ENCODE peak calls at places on chromosomes 16 and 17, in nine cellular contexts. V is astrocyte of the spinal cord, K is AG09309, A is ascending aorta, B is AG10803, P is hepatocyte, G is bronchial epithelial cell, E is RWPE1, Z is astrocyte of the cerebellum. J is an unnamed sample.

GRCh38 chr17:65191805-65192740 is 54.9 kb downstream of the RGS9 start:
- DNase-seq in V (peak), K (no peak), A (no peak), B (peak), P (no peak), G (peak), E (peak), Z (peak), J (no peak)

GRCh38 chr17:72143245-72143644 is 22.4 kb downstream of the SOX9 start:
- DNase-seq in V (no peak), K (no peak), A (no peak), B (no peak), P (no peak), G (no peak), E (no peak), Z (no peak), J (no peak)

GRCh38 chr17:19016297-19016696 is 11.7 kb upstream of the FAM83G start:
- DNase-seq in V (no peak), K (no peak), A (no peak), B (no peak), P (no peak), G (peak), E (no peak), Z (no peak), J (no peak)

GRCh38 chr16:21033707-21034106 is 116.9 kb downstream of the DNAH3 start:
- DNase-seq in V (no peak), K (no peak), A (no peak), B (peak), P (no peak), G (no peak), E (no peak), Z (no peak), J (no peak)

GRCh38 chr17:31048780-31049179 is 46.0 kb upstream of the NF1 start:
- DNase-seq in V (no peak), K (peak), A (no peak), B (peak), P (no peak), G (peak), E (no peak), Z (no peak), J (no peak)

GRCh38 chr16:24568392-24568791 is 29.0 kb downstream of the RBBP6 start:
- DNase-seq in V (peak), K (peak), A (no peak), B (peak), P (no peak), G (peak), E (no peak), Z (no peak), J (no peak)

GRCh38 chr16:70730944-70731343 is 45.1 kb upstream of the MTSS2 start:
- DNase-seq in V (no peak), K (no peak), A (no peak), B (no peak), P (no peak), G (no peak), E (no peak), Z (no peak), J (no peak)

GRCh38 chr17:64091116-64091515 is 38.8 kb downstream of the ERN1 start:
- DNase-seq in V (no peak), K (no peak), A (no peak), B (no peak), P (no peak), G (peak), E (no peak), Z (no peak), J (no peak)

GRCh38 chr16:28494141-28494851 is at the start of gene APOBR:
- DNase-seq in V (no peak), K (no peak), A (peak), B (no peak), P (no peak), G (no peak), E (no peak), Z (no peak), J (no peak)

GRCh38 chr17:41860254-41860931 is 4.8 kb downstream of the KLHL11 start:
- DNase-seq in V (no peak), K (no peak), A (no peak), B (no peak), P (no peak), G (no peak), E (no peak), Z (no peak), J (no peak)

GRCh38 chr17:58224315-58224714 is 5.3 kb upstream of the MKS1 start:
- DNase-seq in V (peak), K (peak), A (no peak), B (peak), P (no peak), G (peak), E (peak), Z (peak), J (no peak)

GRCh38 chr16:11354407-11354732 is 9.1 kb downstream of the RMI2 start:
- DNase-seq in V (no peak), K (no peak), A (no peak), B (no peak), P (no peak), G (no peak), E (no peak), Z (no peak), J (no peak)

GRCh38 chr17:63191610-63192009 is 225.6 kb downstream of the TANC2 start:
- DNase-seq in V (no peak), K (no peak), A (no peak), B (no peak), P (no peak), G (no peak), E (no peak), Z (no peak), J (no peak)

GRCh38 chr17:62974788-62975586 is 9.0 kb downstream of the TANC2 start:
- DNase-seq in V (peak), K (no peak), A (no peak), B (peak), P (no peak), G (no peak), E (no peak), Z (peak), J (no peak)

GRCh38 chr16:86343111-86343642 is 167.2 kb upstream of the FOXF1 start:
- DNase-seq in V (peak), K (no peak), A (peak), B (peak), P (peak), G (no peak), E (no peak), Z (no peak), J (no peak)

GRCh38 chr16:4586297-4586696 is 28.4 kb downstream of the UBALD1 start:
- DNase-seq in V (no peak), K (no peak), A (no peak), B (no peak), P (no peak), G (no peak), E (no peak), Z (no peak), J (no peak)

GRCh38 chr16:50282955-50283631 is 16.7 kb downstream of the ADCY7 start:
- DNase-seq in V (no peak), K (no peak), A (no peak), B (no peak), P (no peak), G (no peak), E (no peak), Z (no peak), J (no peak)

GRCh38 chr17:82935944-82936767 is 96.3 kb upstream of the ZNF750 start:
- DNase-seq in V (no peak), K (no peak), A (no peak), B (no peak), P (no peak), G (no peak), E (no peak), Z (no peak), J (peak)

GRCh38 chr16:24535827-24536226 is 3.5 kb upstream of the RBBP6 start:
- DNase-seq in V (no peak), K (no peak), A (no peak), B (no peak), P (no peak), G (no peak), E (no peak), Z (no peak), J (no peak)

GRCh38 chr16:86521236-86522197 is 11.2 kb downstream of the FOXF1 start:
- DNase-seq in V (no peak), K (no peak), A (no peak), B (no peak), P (no peak), G (no peak), E (no peak), Z (no peak), J (no peak)

GRCh38 chr16:85203462-85203813 is 91.2 kb upstream of the CIBAR2 start:
- DNase-seq in V (no peak), K (no peak), A (no peak), B (no peak), P (no peak), G (peak), E (no peak), Z (no peak), J (no peak)

GRCh38 chr16:87582221-87582965 is 19.9 kb upstream of the JPH3 start:
- DNase-seq in V (peak), K (peak), A (peak), B (peak), P (no peak), G (no peak), E (no peak), Z (peak), J (no peak)

GRCh38 chr16:17369441-17369951 is 101.3 kb downstream of the XYLT1 start:
- DNase-seq in V (no peak), K (no peak), A (no peak), B (no peak), P (no peak), G (no peak), E (no peak), Z (no peak), J (no peak)

GRCh38 chr17:14756469-14756868 is 455.6 kb downstream of the HS3ST3B1 start:
- DNase-seq in V (no peak), K (no peak), A (no peak), B (no peak), P (peak), G (no peak), E (no peak), Z (no peak), J (no peak)

GRCh38 chr17:68356520-68356919 is 65.2 kb downstream of the ARSG start:
- DNase-seq in V (peak), K (no peak), A (no peak), B (no peak), P (no peak), G (no peak), E (no peak), Z (peak), J (no peak)

GRCh38 chr16:60478810-60479209 is 1557.4 kb downstream of the CDH8 start:
- DNase-seq in V (no peak), K (no peak), A (no peak), B (no peak), P (no peak), G (no peak), E (no peak), Z (no peak), J (no peak)

GRCh38 chr16:57889960-57890751 is 80.8 kb downstream of the CNGB1 start:
- DNase-seq in V (no peak), K (peak), A (no peak), B (peak), P (no peak), G (no peak), E (no peak), Z (no peak), J (no peak)

GRCh38 chr17:74746376-74746775 is 2.1 kb upstream of the NHERF1 start:
- DNase-seq in V (no peak), K (no peak), A (no peak), B (no peak), P (no peak), G (no peak), E (no peak), Z (no peak), J (no peak)

GRCh38 chr16:27221576-27222498 is 18.5 kb downstream of the KDM8 start:
- DNase-seq in V (no peak), K (no peak), A (no peak), B (peak), P (no peak), G (no peak), E (no peak), Z (no peak), J (no peak)

GRCh38 chr17:30788918-30789317 is 35.6 kb downstream of the CRLF3 start:
- DNase-seq in V (peak), K (no peak), A (no peak), B (peak), P (no peak), G (no peak), E (no peak), Z (peak), J (no peak)

GRCh38 chr16:58339452-58339938 is 44.7 kb upstream of the PRSS54 start:
- DNase-seq in V (peak), K (no peak), A (no peak), B (peak), P (no peak), G (peak), E (no peak), Z (peak), J (no peak)

GRCh38 chr16:89391-90302 is 11.6 kb downstream of the MPG start:
- DNase-seq in V (no peak), K (no peak), A (no peak), B (no peak), P (no peak), G (no peak), E (no peak), Z (no peak), J (no peak)

GRCh38 chr17:15502315-15503112 is 35.1 kb upstream of the CDRT4 start:
- DNase-seq in V (peak), K (peak), A (no peak), B (peak), P (peak), G (peak), E (peak), Z (peak), J (peak)

GRCh38 chr17:41098476-41098875 is 534 bp upstream of the KRTAP4-8 start:
- DNase-seq in V (peak), K (no peak), A (no peak), B (peak), P (no peak), G (peak), E (peak), Z (no peak), J (no peak)

GRCh38 chr17:7549401-7550055 is 670 bp downstream of the TNFSF12 start:
- DNase-seq in V (no peak), K (no peak), A (no peak), B (no peak), P (no peak), G (no peak), E (no peak), Z (no peak), J (peak)

GRCh38 chr17:48871551-48872351 is 20.8 kb upstream of the ATP5MC1 start:
- DNase-seq in V (no peak), K (no peak), A (no peak), B (no peak), P (peak), G (no peak), E (no peak), Z (no peak), J (peak)

GRCh38 chr17:18259621-18260331 is 686 bp upstream of the MIEF2 start:
- DNase-seq in V (no peak), K (no peak), A (no peak), B (peak), P (no peak), G (peak), E (peak), Z (no peak), J (no peak)

GRCh38 chr16:4381072-4381934 is 9.7 kb downstream of the VASN start:
- DNase-seq in V (no peak), K (no peak), A (no peak), B (no peak), P (no peak), G (no peak), E (no peak), Z (no peak), J (peak)

GRCh38 chr17:78898947-78899346 is 4.1 kb downstream of the CEP295NL start:
- DNase-seq in V (no peak), K (no peak), A (no peak), B (no peak), P (no peak), G (no peak), E (no peak), Z (no peak), J (no peak)

GRCh38 chr17:60602385-60602742 is 2.4 kb downstream of the PPM1D start:
- DNase-seq in V (no peak), K (no peak), A (no peak), B (peak), P (no peak), G (no peak), E (no peak), Z (no peak), J (no peak)

GRCh38 chr17:50865060-50865867 is 890 bp downstream of the TOB1 start:
- DNase-seq in V (peak), K (no peak), A (no peak), B (peak), P (peak), G (peak), E (peak), Z (peak), J (no peak)
- TF ChIP-seq CTCF in V (no peak), K (no peak), A (no peak), B (no peak), P (no peak), G (no peak), E (no peak), Z (peak), J (no peak)

DNA sequence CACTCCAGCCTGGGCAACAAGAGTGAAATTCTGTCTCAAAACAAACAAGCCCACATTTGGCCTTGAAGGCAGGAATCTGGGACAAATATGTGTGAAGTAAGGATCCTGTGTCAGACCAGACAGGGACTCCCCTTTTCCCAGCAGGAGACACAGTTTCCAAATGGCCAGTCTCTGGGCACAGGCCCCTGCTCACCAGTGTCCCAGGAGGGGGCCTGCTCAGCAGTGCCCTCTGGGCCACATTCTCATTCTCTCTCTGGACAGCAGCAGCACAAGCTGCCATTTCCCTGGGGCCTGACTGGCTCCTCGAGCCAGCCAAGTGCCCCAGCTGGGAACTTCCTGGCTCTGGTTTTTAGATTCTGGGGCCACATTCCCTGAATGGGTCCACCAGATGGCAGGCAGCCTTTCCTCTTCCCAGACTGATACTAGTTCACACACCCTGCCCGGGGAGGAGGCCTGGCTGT is 11.7 kb upstream of the MNT start:
- DNase-seq in V (peak), K (no peak), A (no peak), B (peak), P (no peak), G (no peak), E (no peak), Z (no peak), J (peak)
- TF ChIP-seq CTCF in V (peak), K (peak), A (peak), B (peak), P (no peak), G (peak), E (no peak), Z (peak), J (no peak)

GRCh38 chr16:67179421-67180080 is 4.2 kb downstream of the MATCAP1 start:
- DNase-seq in V (no peak), K (no peak), A (no peak), B (no peak), P (no peak), G (peak), E (no peak), Z (no peak), J (no peak)
- TF ChIP-seq CTCF in V (no peak), K (no peak), A (no peak), B (peak), P (peak), G (peak), E (peak), Z (no peak), J (peak)

GRCh38 chr17:71071837-71072236 is 902.5 kb downstream of the KCNJ2 start:
- DNase-seq in V (peak), K (peak), A (no peak), B (peak), P (peak), G (peak), E (peak), Z (peak), J (no peak)
- TF ChIP-seq CTCF in V (no peak), K (no peak), A (no peak), B (no peak), P (no peak), G (no peak), E (no peak), Z (no peak), J (no peak)

GRCh38 chr16:84144859-84145639 is at the start of the genes DNAAF1 and HSDL1:
- DNase-seq in V (peak), K (peak), A (peak), B (peak), P (peak), G (peak), E (peak), Z (peak), J (peak)
- TF ChIP-seq CTCF in V (no peak), K (no peak), A (no peak), B (no peak), P (peak), G (peak), E (no peak), Z (no peak), J (no peak)

DNA sequence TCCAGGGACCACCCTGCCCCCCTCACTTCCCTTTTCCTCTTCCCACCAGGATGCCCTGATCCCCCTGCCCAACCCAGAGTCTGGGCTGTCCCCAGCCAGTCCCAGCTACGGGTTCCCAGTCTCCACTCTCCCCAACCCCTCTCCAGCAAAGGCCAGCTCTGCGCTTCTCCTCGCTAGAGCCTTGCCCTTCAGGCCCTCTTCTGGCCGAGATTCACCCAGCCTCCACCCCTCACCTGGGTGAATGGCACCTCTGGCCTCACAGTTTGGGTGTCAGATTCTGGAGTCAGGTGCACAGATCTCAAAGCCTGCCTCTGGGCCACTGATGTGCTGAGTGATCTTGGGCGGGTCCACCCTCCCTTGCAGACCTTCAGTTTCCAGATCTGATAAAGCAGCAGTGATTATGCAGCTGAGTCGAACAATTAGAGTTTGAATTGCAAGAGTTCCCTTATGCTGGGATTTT is 185.6 kb upstream of the TNRC6C start:
- DNase-seq in V (no peak), K (no peak), A (no peak), B (no peak), P (no peak), G (no peak), E (no peak), Z (no peak), J (no peak)
- TF ChIP-seq CTCF in V (no peak), K (no peak), A (no peak), B (no peak), P (no peak), G (no peak), E (no peak), Z (no peak), J (no peak)

GRCh38 chr17:55527520-55528118 is 16.4 kb upstream of the SMIM36 start:
- DNase-seq in V (peak), K (peak), A (no peak), B (peak), P (peak), G (peak), E (peak), Z (peak), J (no peak)
- TF ChIP-seq CTCF in V (peak), K (peak), A (no peak), B (peak), P (peak), G (peak), E (peak), Z (peak), J (no peak)

GRCh38 chr17:43917348-43918025 is 10.2 kb upstream of the MPP2 start:
- DNase-seq in V (peak), K (no peak), A (no peak), B (peak), P (peak), G (peak), E (no peak), Z (no peak), J (no peak)
- TF ChIP-seq CTCF in V (peak), K (peak), A (peak), B (peak), P (peak), G (peak), E (peak), Z (peak), J (peak)

GRCh38 chr17:9324864-9325263 is 250.8 kb downstream of the STX8 start:
- DNase-seq in V (no peak), K (no peak), A (no peak), B (peak), P (no peak), G (peak), E (no peak), Z (no peak), J (no peak)

GRCh38 chr17:9321862-9322261 is 253.8 kb downstream of the STX8 start:
- DNase-seq in V (no peak), K (no peak), A (no peak), B (no peak), P (no peak), G (no peak), E (no peak), Z (no peak), J (no peak)

GRCh38 chr17:9322298-9322697 is 253.3 kb downstream of the STX8 start:
- DNase-seq in V (no peak), K (no peak), A (no peak), B (no peak), P (no peak), G (no peak), E (no peak), Z (no peak), J (no peak)
- TF ChIP-seq CTCF in V (peak), K (no peak), A (no peak), B (no peak), P (no peak), G (no peak), E (no peak), Z (no peak), J (no peak)